ENCODE peak calls at places on chromosome X, in five cellular contexts. B, K, O, Y and T are unnamed samples.

GRCh38 chrX:38649674-38650647 is 88.6 kb downstream of the TSPAN7 start:
- DNase-seq in B (no peak), K (no peak), O (peak; percentile 38), Y (no peak), T (no peak)

GRCh38 chrX:144946696-144947095 is 300.6 kb upstream of the SPANXN1 start:
- DNase-seq in B (no peak), K (no peak), O (no peak), Y (no peak), T (no peak)

GRCh38 chrX:11381464-11381863 is 88.3 kb downstream of the AMELX start:
- DNase-seq in B (peak; percentile 25), K (peak; percentile 30), O (peak; percentile 36), Y (no peak), T (peak; percentile 5)

GRCh38 chrX:13569479-13570244 is at the start of gene EGFL6:
- DNase-seq in B (no peak), K (no peak), O (no peak), Y (no peak), T (no peak)

GRCh38 chrX:47283015-47283771 is 50.4 kb downstream of the USP11 start:
- DNase-seq in B (peak; percentile 6), K (no peak), O (peak; percentile 7), Y (no peak), T (no peak)

GRCh38 chrX:30874851-30875250 is 14.2 kb downstream of the TAB3 start:
- DNase-seq in B (no peak), K (no peak), O (no peak), Y (no peak), T (no peak)

GRCh38 chrX:39814391-39814790 is 283.4 kb downstream of the BCOR start:
- DNase-seq in B (no peak), K (no peak), O (peak; percentile 34), Y (no peak), T (no peak)

GRCh38 chrX:31590581-31591113 is 518.8 kb upstream of the FTHL17 start:
- DNase-seq in B (peak; percentile 0), K (no peak), O (peak; percentile 14), Y (no peak), T (no peak)

GRCh38 chrX:49876750-49877149 is 2.5 kb upstream of the USP27X start:
- DNase-seq in B (peak; percentile 55), K (no peak), O (peak; percentile 38), Y (no peak), T (peak; percentile 30)

GRCh38 chrX:119516157-119516702 is 48.0 kb downstream of the SLC25A5 start:
- DNase-seq in B (peak; percentile 57), K (peak; percentile 39), O (peak; percentile 76), Y (no peak), T (peak; percentile 71)

GRCh38 chrX:37993857-37994619 is 12.3 kb upstream of the SYTL5 start:
- DNase-seq in B (peak; percentile 19), K (peak; percentile 30), O (peak; percentile 11), Y (peak; percentile 19), T (no peak)

DNA sequence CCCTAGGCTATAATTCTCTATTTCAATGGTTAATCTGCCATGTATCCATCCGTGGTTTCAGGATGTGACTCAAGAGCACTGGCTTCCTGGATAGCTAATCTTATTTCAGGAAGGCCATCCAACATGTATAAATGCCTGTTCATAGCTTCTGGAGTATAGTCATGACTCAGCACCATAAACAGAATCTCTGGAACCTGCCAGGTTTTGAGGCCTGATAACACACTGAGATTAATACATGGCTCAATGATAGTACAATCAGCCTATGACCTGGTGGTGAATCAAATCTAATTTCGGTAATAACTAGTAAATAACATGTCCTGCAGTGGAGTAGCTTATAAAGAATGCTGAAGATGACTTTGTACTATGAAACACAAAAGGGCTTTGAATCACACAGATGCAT is 5.7 kb upstream of the IL13RA2 start:
- DNase-seq in B (no peak), K (no peak), O (peak; percentile 6), Y (no peak), T (no peak)
- TF ChIP-seq CHD2 in B (no peak), K (no peak), O (no peak), Y (no peak), T (no peak)

GRCh38 chrX:150200361-150200760 is 162.8 kb upstream of the MAMLD1 start:
- DNase-seq in B (no peak), K (no peak), O (no peak), Y (no peak), T (no peak)
- TF ChIP-seq HDAC2 in B (no peak), K (no peak), O (no peak), Y (no peak), T (no peak)

DNA sequence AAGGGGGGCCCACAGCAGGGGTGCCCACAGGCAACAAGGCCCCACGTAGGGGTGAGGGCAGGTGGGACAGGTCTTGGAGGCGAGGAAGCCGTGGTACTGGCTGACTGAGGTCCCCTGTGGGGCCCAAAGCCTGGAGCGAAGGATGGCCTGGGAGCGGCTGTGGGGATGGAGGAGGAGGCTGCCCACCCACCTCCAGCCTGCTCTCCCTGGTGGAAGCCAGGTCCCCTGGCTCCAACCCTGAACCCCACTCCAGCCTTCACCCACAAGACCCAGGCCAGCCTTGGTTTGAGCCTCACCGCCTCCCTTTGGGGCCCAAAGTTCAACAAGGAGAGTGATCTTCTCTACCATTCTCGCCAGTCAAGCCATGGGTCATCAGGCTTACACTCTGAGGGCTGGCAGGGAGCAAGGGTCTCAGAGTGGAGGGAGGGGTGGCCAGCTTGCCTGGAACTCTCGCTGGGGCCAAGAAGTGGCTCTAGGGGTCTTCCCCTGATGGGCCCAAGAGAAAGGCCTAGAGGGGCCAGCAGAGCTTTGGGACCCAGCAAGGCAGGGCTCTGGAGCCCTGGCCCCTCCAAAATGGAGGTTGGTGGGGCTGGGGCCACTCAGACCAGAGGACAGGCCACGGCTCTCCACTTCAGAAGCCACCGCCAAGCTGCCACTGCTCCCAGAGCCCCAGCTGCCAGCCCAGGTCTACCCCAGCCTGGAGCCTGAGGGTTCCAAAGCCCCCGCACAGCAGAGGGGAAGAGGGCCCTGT is 5.0 kb downstream of the PNCK start:
- DNase-seq in B (no peak), K (no peak), O (no peak), Y (no peak), T (no peak)
- TF ChIP-seq CHD2 in B (no peak), K (no peak), O (no peak), Y (no peak), T (no peak)

DNA sequence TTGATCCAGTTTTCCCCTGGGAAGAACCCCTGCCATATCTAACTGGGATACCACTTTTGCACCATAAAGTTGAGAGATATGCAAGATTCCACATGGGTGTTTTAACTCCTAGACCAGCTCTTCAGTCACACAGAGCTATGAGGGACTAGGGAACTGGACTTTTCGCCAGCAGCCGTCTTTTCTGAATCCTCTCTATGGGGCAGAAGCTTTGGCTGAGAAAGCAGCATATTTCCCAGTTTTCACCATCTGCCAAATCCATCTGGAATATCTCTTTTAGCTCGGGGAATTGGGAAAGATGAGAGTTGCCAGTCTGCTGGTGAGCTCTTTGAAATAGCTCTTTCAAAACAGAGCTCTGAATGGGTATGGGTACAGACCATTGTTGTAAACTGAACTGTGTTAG is 20.9 kb downstream of the APOOL start:
- DNase-seq in B (no peak), K (no peak), O (no peak), Y (no peak), T (no peak)
- TF ChIP-seq HDAC2 in B (no peak), K (no peak), O (no peak), Y (no peak), T (no peak)

GRCh38 chrX:105647749-105648148 is 174.6 kb upstream of the NRK start:
- DNase-seq in B (no peak), K (no peak), O (no peak), Y (no peak), T (no peak)
- TF ChIP-seq CHD2 in B (no peak), K (no peak), O (no peak), Y (no peak), T (no peak)

GRCh38 chrX:148928803-148929202 is 428.4 kb downstream of the AFF2 start:
- DNase-seq in B (no peak), K (no peak), O (no peak), Y (no peak), T (no peak)

GRCh38 chrX:148930330-148930729 is 429.9 kb downstream of the AFF2 start:
- DNase-seq in B (no peak), K (no peak), O (no peak), Y (no peak), T (no peak)

GRCh38 chrX:148933881-148934280 is 433.5 kb downstream of the AFF2 start:
- DNase-seq in B (no peak), K (no peak), O (no peak), Y (no peak), T (no peak)

GRCh38 chrX:148929686-148930085 is 429.3 kb downstream of the AFF2 start:
- DNase-seq in B (no peak), K (no peak), O (no peak), Y (no peak), T (no peak)
- TF ChIP-seq HDAC2 in B (no peak), K (no peak), O (no peak), Y (no peak), T (no peak)